ENCODE peak calls at places on chromosome 10, in eight cellular contexts. T, N, Y, S, F, C, B and H are unnamed samples.
A peak's percentile ranks its signal among the peaks of the same experiment; 100 is the strongest.

GRCh38 chr10:133438711-133439273 is 14.4 kb upstream of the SPRN start:
- DNase-seq in T (no peak), N (no peak), Y (peak; percentile 54), S (no peak), F (no peak), C (no peak), B (peak; percentile 49), H (peak; percentile 11)

GRCh38 chr10:126847666-126848065 is 57.6 kb upstream of the DOCK1 start:
- DNase-seq in T (no peak), N (no peak), Y (no peak), S (no peak), F (no peak), C (no peak), B (no peak), H (no peak)

GRCh38 chr10:18099420-18099819 is 40.8 kb upstream of the CACNB2 start:
- DNase-seq in T (no peak), N (peak; percentile 12), Y (no peak), S (no peak), F (no peak), C (no peak), B (no peak), H (no peak)

GRCh38 chr10:133070810-133071209 is 16.9 kb upstream of the ADGRA1 start:
- DNase-seq in T (no peak), N (no peak), Y (no peak), S (no peak), F (no peak), C (no peak), B (no peak), H (no peak)

GRCh38 chr10:52216852-52217251 is 97.2 kb upstream of the DKK1 start:
- DNase-seq in T (peak; percentile 81), N (peak; percentile 93), Y (peak; percentile 67), S (no peak), F (peak; percentile 58), C (peak; percentile 11), B (no peak), H (peak; percentile 95)

GRCh38 chr10:5434017-5434753 is 21.8 kb downstream of the NET1 start:
- DNase-seq in T (peak; percentile 75), N (peak; percentile 81), Y (peak; percentile 56), S (peak; percentile 58), F (no peak), C (no peak), B (peak; percentile 2), H (peak; percentile 66)

GRCh38 chr10:5894873-5895272 is 4.8 kb downstream of the FBH1 start:
- DNase-seq in T (no peak), N (no peak), Y (no peak), S (no peak), F (no peak), C (no peak), B (no peak), H (no peak)

GRCh38 chr10:101116754-101117153 is 14.3 kb upstream of the TLX1 start:
- DNase-seq in T (no peak), N (no peak), Y (no peak), S (no peak), F (no peak), C (no peak), B (no peak), H (no peak)

GRCh38 chr10:84135836-84136235 is 3.5 kb upstream of the GHITM start:
- DNase-seq in T (no peak), N (no peak), Y (no peak), S (no peak), F (no peak), C (no peak), B (no peak), H (no peak)

GRCh38 chr10:92847185-92847864 is 995 bp upstream of the EXOC6 start:
- DNase-seq in T (no peak), N (peak; percentile 18), Y (no peak), S (no peak), F (no peak), C (no peak), B (peak; percentile 59), H (peak; percentile 31)

GRCh38 chr10:69721690-69722310 is 79.9 kb upstream of the COL13A1 start:
- DNase-seq in T (peak; percentile 74), N (peak; percentile 61), Y (no peak), S (peak; percentile 39), F (no peak), C (no peak), B (no peak), H (no peak)

GRCh38 chr10:69409968-69410367 is 6.8 kb downstream of the TACR2 start:
- DNase-seq in T (peak; percentile 30), N (no peak), Y (peak; percentile 78), S (no peak), F (no peak), C (peak; percentile 40), B (peak; percentile 82), H (no peak)

GRCh38 chr10:119449760-119450461 is 92.6 kb downstream of the RGS10 start:
- DNase-seq in T (peak; percentile 98), N (peak; percentile 59), Y (peak; percentile 45), S (no peak), F (peak; percentile 15), C (no peak), B (no peak), H (peak; percentile 86)

GRCh38 chr10:27446091-27446918 is 57.8 kb upstream of the RAB18 start:
- DNase-seq in T (peak; percentile 71), N (peak; percentile 47), Y (peak; percentile 40), S (peak; percentile 34), F (peak; percentile 24), C (no peak), B (peak; percentile 11), H (peak; percentile 41)

GRCh38 chr10:98062424-98062823 is 32.0 kb upstream of the CRTAC1 start:
- DNase-seq in T (no peak), N (no peak), Y (no peak), S (no peak), F (no peak), C (no peak), B (no peak), H (no peak)

GRCh38 chr10:116207690-116208089 is 65.3 kb downstream of the GFRA1 start:
- DNase-seq in T (no peak), N (no peak), Y (no peak), S (no peak), F (no peak), C (no peak), B (no peak), H (no peak)

GRCh38 chr10:118958559-118958958 is 71.0 kb upstream of the NANOS1 start:
- DNase-seq in T (no peak), N (no peak), Y (no peak), S (no peak), F (no peak), C (no peak), B (no peak), H (no peak)

GRCh38 chr10:3365630-3366029 is 193.0 kb upstream of the PITRM1 start:
- DNase-seq in T (no peak), N (no peak), Y (no peak), S (no peak), F (no peak), C (no peak), B (no peak), H (no peak)

GRCh38 chr10:79156334-79157274 is 87.8 kb downstream of the ZMIZ1 start:
- DNase-seq in T (no peak), N (no peak), Y (no peak), S (no peak), F (no peak), C (no peak), B (no peak), H (no peak)

GRCh38 chr10:79153753-79154152 is 85.0 kb downstream of the ZMIZ1 start:
- DNase-seq in T (no peak), N (no peak), Y (no peak), S (no peak), F (no peak), C (no peak), B (no peak), H (no peak)

GRCh38 chr10:79158402-79159097 is 89.8 kb downstream of the ZMIZ1 start:
- DNase-seq in T (no peak), N (no peak), Y (no peak), S (no peak), F (no peak), C (no peak), B (no peak), H (no peak)

GRCh38 chr10:79158004-79158340 is 89.2 kb downstream of the ZMIZ1 start:
- DNase-seq in T (no peak), N (no peak), Y (no peak), S (no peak), F (no peak), C (no peak), B (no peak), H (no peak)

GRCh38 chr10:79155301-79156081 is 86.7 kb downstream of the ZMIZ1 start:
- DNase-seq in T (peak; percentile 50), N (peak; percentile 60), Y (peak; percentile 31), S (no peak), F (no peak), C (no peak), B (peak; percentile 13), H (no peak)
- TF ChIP-seq CTCF in T (peak; percentile 26), N (peak; percentile 10), Y (peak; percentile 50), S (no peak), F (no peak), C (no peak), B (no peak), H (no peak)

GRCh38 chr10:109678857-109679256 is 244.5 kb downstream of the XPNPEP1 start:
- DNase-seq in T (no peak), N (no peak), Y (no peak), S (no peak), F (no peak), C (no peak), B (no peak), H (no peak)

GRCh38 chr10:109676703-109677102 is 246.6 kb downstream of the XPNPEP1 start:
- DNase-seq in T (peak; percentile 1), N (no peak), Y (no peak), S (no peak), F (no peak), C (no peak), B (no peak), H (no peak)

DNA sequence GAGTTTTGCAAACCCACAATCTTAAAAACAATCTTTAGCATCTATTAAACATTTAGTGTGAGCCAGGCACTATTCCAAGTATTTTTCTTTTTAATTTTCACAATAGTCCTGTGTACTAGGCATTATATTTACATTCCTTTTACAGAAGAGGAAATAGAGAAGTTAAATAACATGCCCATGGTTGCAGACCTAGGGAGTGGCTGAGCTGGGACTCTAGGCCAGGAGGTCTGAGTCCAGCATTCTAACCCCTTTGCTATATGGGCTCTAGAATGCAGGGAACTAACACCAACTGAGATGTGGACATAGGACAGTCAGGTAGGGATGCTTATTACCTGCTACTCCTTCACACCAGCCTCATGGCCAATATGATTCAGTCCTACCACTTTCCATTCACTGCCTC is 243.8 kb downstream of the XPNPEP1 start:
- DNase-seq in T (no peak), N (no peak), Y (no peak), S (no peak), F (no peak), C (peak; percentile 22), B (no peak), H (peak; percentile 63)
- H3K4me3 ChIP-seq in T (no peak overlapping the region), N (no peak overlapping the region), Y (no peak overlapping the region), S (no peak overlapping the region), F (no peak overlapping the region), C (no peak overlapping the region), B (no peak overlapping the region), H (no peak overlapping the region)

GRCh38 chr10:34960983-34961382 is 129.2 kb downstream of the CUL2 start:
- DNase-seq in T (peak; percentile 36), N (peak; percentile 39), Y (no peak), S (no peak), F (no peak), C (no peak), B (no peak), H (peak; percentile 45)
- TF ChIP-seq CTCF in T (peak; percentile 43), N (peak; percentile 41), Y (no peak), S (peak; percentile 22), F (no peak), C (no peak), B (no peak), H (peak; percentile 56)

GRCh38 chr10:124086097-124086710 is 7.2 kb downstream of the CHST15 start:
- DNase-seq in T (no peak), N (no peak), Y (no peak), S (no peak), F (no peak), C (no peak), B (no peak), H (no peak)
- H3K4me3 ChIP-seq in T (no peak overlapping the region), N (no peak overlapping the region), Y (no peak overlapping the region), S (no peak overlapping the region), F (no peak overlapping the region), C (no peak overlapping the region), B (no peak overlapping the region), H (no peak overlapping the region)